ENCODE peak calls at places on chromosomes 2 and 18, in six cellular contexts. P is HCT116, J is suprapubic skin, U is A549, M is body of pancreas, E is GM12892. Z is an unnamed sample.

GRCh38 chr2:240351088-240351741 is 84.2 kb upstream of the GPC1 start:
- DNase-seq in E (no peak), M (no peak), J (no peak), U (no peak), P (no peak), Z (no peak)

GRCh38 chr18:30618567-30618966 is 424.0 kb downstream of the DSC3 start:
- DNase-seq in U (no peak), J (no peak), E (no peak), P (no peak), M (no peak), Z (no peak)

GRCh38 chr2:236022128-236022527 is 146.1 kb downstream of the GBX2 start:
- DNase-seq in M (no peak), P (no peak), U (no peak), E (no peak), J (no peak), Z (no peak)

GRCh38 chr2:86301010-86301409 is 36.4 kb downstream of the REEP1 start:
- DNase-seq in J (peak; percentile 8), P (no peak), M (no peak), U (no peak), E (no peak), Z (no peak)

GRCh38 chr2:48221846-48222516 is 308.0 kb upstream of the STON1 start:
- DNase-seq in U (no peak), E (no peak), P (no peak), M (no peak), J (no peak), Z (no peak)

GRCh38 chr2:377414-377813 is 89.5 kb upstream of the ALKAL2 start:
- DNase-seq in E (no peak), P (no peak), M (no peak), J (no peak), U (no peak), Z (no peak)

GRCh38 chr2:29189052-29189451 is 73.8 kb downstream of the CLIP4 start:
- DNase-seq in P (no peak), J (no peak), U (no peak), M (no peak), E (no peak), Z (no peak)

GRCh38 chr18:48843162-48843561 is 107.6 kb downstream of the SMAD7 start:
- DNase-seq in P (no peak), M (no peak), E (no peak), U (no peak), J (no peak), Z (no peak)

GRCh38 chr2:143371616-143372015 is 242.4 kb downstream of the ARHGAP15 start:
- DNase-seq in E (no peak), J (no peak), P (no peak), U (no peak), M (no peak), Z (no peak)

GRCh38 chr2:28137221-28137620 is 246.7 kb downstream of the BABAM2 start:
- DNase-seq in M (peak; percentile 14), E (no peak), J (no peak), P (no peak), U (no peak), Z (no peak)

GRCh38 chr2:46487667-46488333 is 8.4 kb downstream of the TMEM247 start:
- DNase-seq in E (no peak), P (no peak), M (peak; percentile 63), U (no peak), J (peak; percentile 89), Z (peak; percentile 75)

GRCh38 chr2:118186858-118187254 is 98.6 kb downstream of the INSIG2 start:
- DNase-seq in U (no peak), J (no peak), E (no peak), P (no peak), M (no peak), Z (no peak)

GRCh38 chr2:118185210-118186109 is 97.2 kb downstream of the INSIG2 start:
- DNase-seq in M (peak; percentile 73), P (no peak), E (peak; percentile 48), U (peak; percentile 46), J (peak; percentile 83), Z (peak; percentile 31)

GRCh38 chr2:118190365-118190916 is 102.2 kb downstream of the INSIG2 start:
- DNase-seq in M (no peak), U (no peak), J (no peak), P (no peak), E (no peak), Z (no peak)

GRCh38 chr2:118186110-118186857 is 98.0 kb downstream of the INSIG2 start:
- DNase-seq in J (peak; percentile 93), U (peak; percentile 84), E (peak; percentile 79), M (peak; percentile 91), P (peak; percentile 63), Z (peak; percentile 86)
- TF ChIP-seq POLR2A in J (no peak), U (peak; percentile 58), E (peak; percentile 30), M (peak; percentile 80), P (no peak), Z (peak; percentile 37)

DNA sequence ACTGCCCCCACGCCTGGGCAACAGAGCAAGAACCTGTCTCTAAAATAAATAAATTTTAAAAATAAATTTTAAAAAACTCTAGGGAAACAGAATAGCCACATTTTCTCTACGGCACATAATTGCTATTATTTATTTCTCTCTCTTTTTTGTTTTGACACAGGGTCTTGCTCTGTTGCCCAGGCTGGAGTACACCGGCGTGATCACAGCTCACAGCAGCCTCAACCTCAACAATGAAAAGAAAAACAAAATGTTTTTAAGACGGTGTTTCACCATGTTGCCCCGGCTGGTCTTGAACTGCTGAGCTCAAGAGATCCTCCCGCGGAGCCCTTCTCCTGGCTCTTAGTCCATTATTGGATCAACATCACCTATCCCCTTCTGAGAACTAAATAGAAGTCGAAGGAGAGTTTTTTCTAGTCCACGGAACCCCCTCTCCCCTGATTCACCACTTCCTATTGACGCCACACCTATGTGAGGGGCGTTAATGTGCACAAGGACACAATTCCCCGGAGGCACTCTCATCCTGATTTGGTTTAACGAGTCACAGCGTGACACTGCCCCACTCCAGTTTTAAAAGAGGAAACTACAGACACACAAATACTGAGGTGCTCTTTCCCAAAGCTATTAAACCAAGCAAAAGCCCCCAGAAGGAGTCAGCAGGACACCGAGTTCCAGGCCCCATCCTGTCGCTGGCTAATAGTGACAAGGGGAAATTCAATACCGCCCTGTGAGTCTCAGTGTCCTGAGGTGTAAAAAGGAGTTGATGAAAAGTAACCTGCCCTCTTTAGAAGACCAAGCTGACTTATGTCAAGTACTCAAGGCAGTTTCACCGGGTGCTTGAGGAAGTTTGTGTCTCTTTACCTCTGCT is 1.1 kb downstream of the NPC1 start:
- DNase-seq in M (no peak), U (no peak), E (no peak), J (no peak), P (no peak), Z (no peak)
- TF ChIP-seq POLR2A in M (no peak), U (no peak), E (no peak), J (no peak), P (no peak), Z (no peak)

GRCh38 chr18:6885992-6886823 is 156.7 kb downstream of the ARHGAP28 start:
- DNase-seq in E (no peak), P (no peak), M (peak; percentile 54), J (no peak), U (peak; percentile 27), Z (peak; percentile 13)
- TF ChIP-seq POLR2A in E (no peak), P (no peak), M (no peak), J (no peak), U (no peak), Z (no peak)

DNA sequence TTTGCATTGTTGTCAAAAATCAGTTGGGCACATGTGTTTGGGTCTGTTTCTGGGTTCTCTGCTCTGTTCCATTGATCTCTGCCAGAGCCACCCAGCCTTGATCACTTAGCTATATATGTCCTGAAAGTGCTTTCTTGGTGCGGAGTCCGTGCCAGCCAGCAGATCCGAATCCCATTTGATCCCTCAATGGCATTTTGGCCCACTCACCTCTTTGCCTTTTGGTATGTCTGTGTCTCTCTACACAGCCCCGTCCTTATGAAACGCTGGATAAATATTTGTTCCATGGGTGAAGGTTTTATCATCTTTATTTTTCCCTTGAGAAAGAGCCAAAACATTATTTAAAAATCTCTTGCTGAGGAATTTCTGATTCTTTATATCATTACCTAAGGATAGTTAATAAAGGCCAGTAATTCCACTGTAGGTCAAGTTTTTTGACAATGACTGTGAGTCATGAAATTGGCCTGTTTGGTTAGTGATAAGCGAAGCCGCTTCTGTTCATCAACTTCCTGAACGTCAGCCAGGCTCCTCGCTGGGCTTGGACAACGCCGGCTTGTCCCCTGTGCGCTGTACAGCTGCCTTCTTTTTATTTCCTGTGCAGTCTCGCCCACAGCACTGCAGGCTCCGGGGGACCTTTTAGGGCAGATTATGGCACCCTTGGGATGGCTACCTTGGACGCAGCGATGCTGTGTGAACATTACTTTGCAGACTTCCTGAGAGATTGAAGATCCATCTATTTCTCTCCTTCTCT is 24.9 kb downstream of the MTCL1 start:
- DNase-seq in U (peak; percentile 53), P (peak; percentile 74), M (peak; percentile 80), J (no peak), E (no peak), Z (peak; percentile 75)
- TF ChIP-seq POLR2A in U (no peak), P (no peak), M (peak; percentile 40), J (no peak), E (no peak), Z (no peak)

GRCh38 chr18:63367241-63367953 is 391 bp upstream of the KDSR start:
- DNase-seq in U (peak; percentile 84), J (peak; percentile 94), M (peak; percentile 94), P (peak; percentile 94), E (peak; percentile 77), Z (peak; percentile 79)
- TF ChIP-seq POLR2A in U (peak; percentile 77), J (no peak), M (peak; percentile 93), P (peak; percentile 89), E (peak; percentile 86), Z (peak; percentile 81)

DNA sequence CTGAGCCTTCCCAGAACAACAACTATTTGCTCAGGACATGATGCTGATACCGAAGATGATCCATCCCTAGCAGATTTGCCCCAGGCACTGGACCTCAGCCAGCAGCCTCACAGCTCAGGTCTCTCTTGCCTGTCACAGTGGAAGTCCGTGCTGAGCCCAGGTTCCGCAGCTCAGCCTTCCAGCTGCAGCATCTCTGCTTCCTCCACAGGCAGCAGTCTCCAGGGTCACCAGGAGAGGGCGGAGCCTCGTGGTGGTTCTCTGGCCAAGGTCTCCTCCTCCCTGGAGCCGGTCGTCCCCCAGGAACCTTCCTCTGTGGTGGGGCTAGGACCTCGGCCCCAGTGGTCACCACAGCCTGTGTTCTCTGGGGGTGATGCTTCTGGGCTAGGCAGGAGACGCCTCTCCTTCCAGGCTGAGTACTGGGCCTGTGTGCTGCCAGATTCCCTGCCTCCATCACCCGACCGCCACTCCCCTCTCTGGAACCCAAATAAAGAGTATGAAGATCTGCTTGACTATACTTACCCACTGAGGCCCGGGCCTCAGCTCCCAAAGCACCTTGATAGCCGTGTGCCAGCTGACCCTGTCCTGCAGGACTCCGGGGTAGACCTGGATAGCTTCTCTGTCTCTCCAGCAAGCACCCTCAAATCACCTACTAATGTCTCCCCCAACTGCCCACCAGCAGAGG is 15.4 kb downstream of the CEP68 start:
- DNase-seq in U (no peak), M (peak; percentile 50), E (no peak), J (no peak), P (no peak), Z (no peak)
- TF ChIP-seq POLR2A in U (no peak), M (no peak), E (no peak), J (no peak), P (no peak), Z (no peak)